ENCODE peak calls at places on chromosomes 13 and 19, in nine cellular contexts. Q, F, E, B, W, D, J, U and L are unnamed samples.

GRCh38 chr19:3606174-3606689 is 443 bp downstream of the TBXA2R start:
- DNase-seq in U (no peak), B (peak), W (peak), E (peak), D (no peak), F (peak), J (no peak), Q (no peak), L (no peak)

GRCh38 chr13:39804332-39805231 is 149.1 kb downstream of the COG6 start:
- DNase-seq in B (no peak), D (no peak), J (no peak), U (no peak), Q (no peak), F (no peak), E (no peak), W (no peak), L (no peak)

GRCh38 chr13:31431722-31432137 is 232.0 kb downstream of the B3GLCT start:
- DNase-seq in U (no peak), Q (peak), W (peak), E (peak), J (peak), B (no peak), D (no peak), F (peak), L (peak)

GRCh38 chr13:42600943-42601342 is 27.0 kb downstream of the TNFSF11 start:
- DNase-seq in W (no peak), E (no peak), U (no peak), F (no peak), Q (no peak), D (no peak), J (no peak), B (no peak), L (no peak)

GRCh38 chr13:99973163-99973785 is 1.7 kb upstream of the ZIC5 start:
- DNase-seq in D (no peak), F (no peak), Q (no peak), U (no peak), W (no peak), E (no peak), B (no peak), J (no peak), L (no peak)

GRCh38 chr19:45955905-45956608 is 17.6 kb downstream of the NOVA2 start:
- DNase-seq in Q (no peak), D (no peak), U (peak), B (peak), J (no peak), F (peak), W (peak), E (peak), L (peak)

GRCh38 chr19:17394891-17395415 is 957 bp upstream of the CCDC194 start:
- DNase-seq in E (peak), U (no peak), Q (no peak), B (no peak), J (peak), W (peak), F (peak), D (peak), L (no peak)

GRCh38 chr13:113859311-113860050 is 4.4 kb downstream of the GAS6 start:
- DNase-seq in D (no peak), W (no peak), B (no peak), F (no peak), U (no peak), Q (no peak), E (no peak), J (no peak), L (no peak)

GRCh38 chr13:93039131-93039530 is 187.5 kb upstream of the GPC6 start:
- DNase-seq in D (no peak), B (no peak), W (no peak), J (no peak), U (no peak), F (peak), Q (no peak), E (no peak), L (no peak)

GRCh38 chr13:23674795-23675640 is 104.8 kb downstream of the TNFRSF19 start:
- DNase-seq in Q (no peak), D (no peak), W (no peak), U (no peak), J (no peak), E (no peak), B (no peak), F (no peak), L (no peak)

GRCh38 chr19:3656747-3657394 is 30.3 kb upstream of the CACTIN start:
- DNase-seq in B (no peak), F (no peak), E (peak), D (no peak), W (no peak), Q (no peak), U (no peak), J (no peak), L (no peak)

GRCh38 chr13:51959773-51960172 is 51.5 kb downstream of the ATP7B start:
- DNase-seq in W (no peak), U (no peak), J (no peak), Q (peak), D (no peak), F (peak), B (no peak), E (no peak), L (no peak)